ENCODE peak calls at places on chromosomes 1 and 21, in five cellular contexts. W is CD8-positive, alpha-beta T cell; U is A673; P is pancreas; T is left ventricle myocardium inferior. M is an unnamed sample.

GRCh38 chr1:64319985-64320384 is 116.6 kb downstream of the UBE2U start:
- DNase-seq in W (no peak), U (no peak), P (no peak), T (no peak), M (no peak)

GRCh38 chr1:8523641-8524206 is 205.8 kb downstream of the SLC45A1 start:
- DNase-seq in W (no peak), U (no peak), P (no peak), T (no peak), M (no peak)

GRCh38 chr1:57910782-57911181 is 486.9 kb upstream of the DAB1 start:
- DNase-seq in W (no peak), U (no peak), P (no peak), T (no peak), M (no peak)

GRCh38 chr1:24256687-24257086 is 62.5 kb upstream of the GRHL3 start:
- DNase-seq in W (no peak), U (no peak), P (no peak), T (no peak), M (no peak)

GRCh38 chr1:91450260-91450659 is 45.6 kb upstream of the HFM1 start:
- DNase-seq in W (no peak), U (no peak), P (no peak), T (no peak), M (no peak)

GRCh38 chr1:154198756-154199562 is 7.1 kb upstream of the TPM3 start:
- DNase-seq in W (peak; percentile 54), U (peak; percentile 82), P (no peak), T (no peak), M (no peak)

GRCh38 chr1:24790490-24790889 is 45.2 kb downstream of the CLIC4 start:
- DNase-seq in W (no peak), U (no peak), P (no peak), T (no peak), M (no peak)

GRCh38 chr1:243575070-243575469 is 275.0 kb downstream of the AKT3 start:
- DNase-seq in W (no peak), U (peak; percentile 4), P (no peak), T (no peak), M (no peak)

GRCh38 chr1:89905391-89906058 is 84.7 kb downstream of the LRRC8D start:
- DNase-seq in W (no peak), U (no peak), P (no peak), T (no peak), M (no peak)

GRCh38 chr1:219517031-219517430 is 95.9 kb downstream of the ZC3H11B start:
- DNase-seq in W (no peak), U (no peak), P (no peak), T (no peak), M (no peak)

GRCh38 chr1:51517361-51518032 is 1.6 kb downstream of the EPS15 start:
- DNase-seq in W (no peak), U (peak; percentile 52), P (no peak), T (no peak), M (no peak)

GRCh38 chr1:8107897-8108296 is 81.8 kb upstream of the ERRFI1 start:
- DNase-seq in W (no peak), U (no peak), P (no peak), T (no peak), M (no peak)

GRCh38 chr1:178119623-178120022 is 25.7 kb downstream of the RASAL2 start:
- DNase-seq in W (no peak), U (peak; percentile 66), P (no peak), T (no peak), M (no peak)

GRCh38 chr1:210250998-210251679 is 18.5 kb downstream of the SERTAD4 start:
- DNase-seq in W (no peak), U (peak; percentile 91), P (peak; percentile 41), T (peak; percentile 40), M (peak; percentile 88)

GRCh38 chr21:38756746-38757145 is 49.0 kb upstream of the ETS2 start:
- DNase-seq in W (no peak), U (no peak), P (no peak), T (no peak), M (no peak)

GRCh38 chr1:182684128-182684828 is at the start of gene RGS8:
- DNase-seq in W (no peak), U (no peak), P (no peak), T (no peak), M (no peak)

GRCh38 chr1:109399326-109399957 is 1.7 kb upstream of the SORT1 start:
- DNase-seq in W (no peak), U (peak; percentile 79), P (no peak), T (no peak), M (no peak)

GRCh38 chr1:221667504-221667903 is 74.4 kb downstream of the DUSP10 start:
- DNase-seq in W (no peak), U (no peak), P (no peak), T (no peak), M (no peak)

GRCh38 chr1:27332536-27333281 is 9.1 kb upstream of the SYTL1 start:
- DNase-seq in W (peak; percentile 76), U (peak; percentile 45), P (no peak), T (peak; percentile 53), M (no peak)

GRCh38 chr1:232844791-232845190 is 39.6 kb downstream of the MAP10 start:
- DNase-seq in W (no peak), U (no peak), P (no peak), T (no peak), M (no peak)

GRCh38 chr1:17192394-17193221 is 12.3 kb upstream of the PADI1 start:
- DNase-seq in W (peak; percentile 7), U (peak; percentile 88), P (no peak), T (no peak), M (peak; percentile 71)

GRCh38 chr21:33368576-33368975 is 34.6 kb upstream of the IFNGR2 start:
- DNase-seq in W (no peak), U (no peak), P (no peak), T (no peak), M (no peak)

GRCh38 chr1:85884372-85885035 is 176.3 kb upstream of the ZNHIT6 start:
- DNase-seq in W (no peak), U (peak; percentile 40), P (no peak), T (no peak), M (no peak)

GRCh38 chr1:63624911-63625310 is 31.7 kb downstream of the PGM1 start:
- DNase-seq in W (no peak), U (no peak), P (no peak), T (no peak), M (no peak)

GRCh38 chr1:30402031-30402430 is 321.4 kb downstream of the MATN1 start:
- DNase-seq in W (no peak), U (no peak), P (no peak), T (no peak), M (no peak)

GRCh38 chr1:73948021-73948420 is 250.0 kb downstream of the LRRIQ3 start:
- DNase-seq in W (no peak), U (peak; percentile 6), P (no peak), T (no peak), M (no peak)

GRCh38 chr1:178945763-178946266 is 74.9 kb upstream of the ANGPTL1 start:
- DNase-seq in W (no peak), U (no peak), P (no peak), T (no peak), M (peak; percentile 73)

GRCh38 chr1:172818841-172819527 is 160.1 kb downstream of the FASLG start:
- DNase-seq in W (no peak), U (no peak), P (no peak), T (no peak), M (no peak)

GRCh38 chr1:60697204-60697994 is 385.0 kb upstream of the NFIA start:
- DNase-seq in W (no peak), U (no peak), P (no peak), T (no peak), M (no peak)

GRCh38 chr1:51719146-51719545 is 102.3 kb downstream of the OSBPL9 start:
- DNase-seq in W (no peak), U (peak; percentile 40), P (no peak), T (no peak), M (no peak)

GRCh38 chr1:178101654-178102053 is 7.8 kb downstream of the RASAL2 start:
- DNase-seq in W (no peak), U (no peak), P (no peak), T (no peak), M (no peak)

GRCh38 chr1:5979536-5980313 is 12.5 kb downstream of the NPHP4 start:
- DNase-seq in W (no peak), U (no peak), P (no peak), T (no peak), M (no peak)

GRCh38 chr1:98402860-98403259 is 258.7 kb upstream of the SNX7 start:
- DNase-seq in W (no peak), U (no peak), P (no peak), T (no peak), M (no peak)

GRCh38 chr1:201015551-201016091 is 7.9 kb downstream of the KIF21B start:
- DNase-seq in W (no peak), U (no peak), P (no peak), T (no peak), M (no peak)

GRCh38 chr1:226875641-226876295 is 5.4 kb downstream of the PSEN2 start:
- DNase-seq in W (peak; percentile 27), U (no peak), P (peak; percentile 56), T (no peak), M (peak; percentile 32)

GRCh38 chr1:231337472-231338269 is at the start of gene EXOC8:
- DNase-seq in W (peak; percentile 99), U (peak; percentile 98), P (peak; percentile 93), T (peak; percentile 93), M (peak; percentile 100)
- TF ChIP-seq CTCF in W (no peak), U (no peak), P (no peak), T (peak; percentile 7), M (no peak)

GRCh38 chr1:228940526-228940925 is 205.2 kb downstream of the RHOU start:
- DNase-seq in W (no peak), U (no peak), P (no peak), T (no peak), M (no peak)
- TF ChIP-seq CTCF in W (no peak), U (no peak), P (no peak), T (no peak), M (no peak)

DNA sequence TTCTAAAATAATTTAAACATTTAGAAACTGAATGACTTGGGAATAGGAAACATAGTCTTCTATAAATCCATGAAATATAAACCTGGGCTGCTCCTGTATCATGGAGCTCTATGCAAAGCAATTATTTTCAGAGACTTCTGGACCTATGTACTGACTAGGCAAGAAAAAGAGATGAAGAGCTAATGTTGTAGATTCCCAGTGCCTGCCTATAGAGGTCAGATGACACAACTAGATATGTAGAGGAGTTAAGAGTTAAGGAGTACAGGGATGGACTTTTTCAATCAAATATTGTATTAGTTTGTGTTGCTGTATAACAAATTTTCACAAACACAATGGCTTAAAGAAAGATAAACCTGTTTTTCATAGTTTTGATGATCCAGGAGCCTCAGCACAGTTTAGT is 1434.5 kb downstream of the KCNT2 start:
- DNase-seq in W (no peak), U (no peak), P (no peak), T (no peak), M (no peak)
- TF ChIP-seq CTCF in W (no peak), U (no peak), P (no peak), T (no peak), M (no peak)

GRCh38 chr21:44992608-44993031 is 52.8 kb downstream of the SLX9 start:
- DNase-seq in W (no peak), U (no peak), P (no peak), T (no peak), M (no peak)

GRCh38 chr21:44993321-44994015 is 53.6 kb downstream of the SLX9 start:
- DNase-seq in W (no peak), U (no peak), P (no peak), T (no peak), M (no peak)

GRCh38 chr21:44989943-44990780 is 50.3 kb downstream of the SLX9 start:
- DNase-seq in W (no peak), U (no peak), P (no peak), T (no peak), M (no peak)

GRCh38 chr21:44990921-44991320 is 51.1 kb downstream of the SLX9 start:
- DNase-seq in W (no peak), U (no peak), P (no peak), T (no peak), M (no peak)

GRCh38 chr21:44991538-44992483 is 52.0 kb downstream of the SLX9 start:
- DNase-seq in W (no peak), U (no peak), P (no peak), T (no peak), M (no peak)
- TF ChIP-seq CTCF in W (no peak), U (no peak), P (no peak), T (no peak), M (no peak)

M was measured in osteocyte.